ENCODE peak calls at places on chromosomes 4 and X, in six cellular contexts. V is trophoblast cell, I is H1, F is IMR-90, K is mesenchymal stem cell, H is H9. Q is an unnamed sample.

GRCh38 chr4:71266090-71266794 is 72.6 kb upstream of the SLC4A4 start:
- DNase-seq in V (no peak), I (no peak), F (peak), K (peak), H (no peak), Q (no peak)

GRCh38 chr4:118772149-118773081 is 63.5 kb downstream of the SEC24D start:
- DNase-seq in V (peak), I (no peak), F (peak), K (peak), H (no peak), Q (peak)

GRCh38 chr4:148834804-148835598 is 392.8 kb upstream of the NR3C2 start:
- DNase-seq in V (no peak), I (no peak), F (peak), K (peak), H (no peak), Q (no peak)

GRCh38 chr4:44162538-44163270 is 285.9 kb downstream of the KCTD8 start:
- DNase-seq in V (no peak), I (no peak), F (no peak), K (no peak), H (no peak), Q (no peak)

GRCh38 chrX:9231491-9231890 is 197.6 kb upstream of the FAM9B start:
- DNase-seq in V (peak), I (no peak), F (peak), K (peak), H (no peak), Q (no peak)

GRCh38 chr4:89657931-89658700 is 178.8 kb downstream of the SNCA start:
- DNase-seq in V (peak), I (no peak), F (peak), K (peak), H (no peak), Q (no peak)

GRCh38 chrX:74293343-74293946 is 10.5 kb upstream of the ZCCHC13 start:
- DNase-seq in V (peak), I (no peak), F (peak), K (peak), H (peak), Q (peak)

GRCh38 chr4:72055566-72055965 is 23.8 kb downstream of the NPFFR2 start:
- DNase-seq in V (no peak), I (no peak), F (no peak), K (no peak), H (no peak), Q (no peak)

GRCh38 chr4:74117024-74117534 is 18.1 kb upstream of the CXCL2 start:
- DNase-seq in V (peak), I (no peak), F (peak), K (peak), H (no peak), Q (no peak)

GRCh38 chr4:97074531-97074930 is 1068.7 kb downstream of the STPG2 start:
- DNase-seq in V (no peak), I (no peak), F (no peak), K (no peak), H (no peak), Q (no peak)

GRCh38 chr4:184400891-184401290 is 73.5 kb downstream of the IRF2 start:
- DNase-seq in V (no peak), I (no peak), F (no peak), K (no peak), H (no peak), Q (no peak)

GRCh38 chr4:148441624-148441985 is 609 bp downstream of the NR3C2 start:
- DNase-seq in V (peak), I (no peak), F (no peak), K (peak), H (no peak), Q (peak)

GRCh38 chr4:125828316-125828715 is 513.6 kb downstream of the FAT4 start:
- DNase-seq in V (no peak), I (no peak), F (no peak), K (no peak), H (no peak), Q (no peak)

GRCh38 chr4:165909947-165910346 is 36.9 kb downstream of the TLL1 start:
- DNase-seq in V (no peak), I (no peak), F (no peak), K (no peak), H (no peak), Q (no peak)

GRCh38 chr4:161577604-161578301 is 586.0 kb downstream of the FSTL5 start:
- DNase-seq in V (peak), I (no peak), F (peak), K (peak), H (no peak), Q (no peak)

GRCh38 chrX:68831405-68832100 is 2.7 kb downstream of the EFNB1 start:
- DNase-seq in V (no peak), I (no peak), F (peak), K (peak), H (peak), Q (no peak)

GRCh38 chrX:30504309-30504708 is 73.3 kb downstream of the TASL start:
- DNase-seq in V (peak), I (no peak), F (peak), K (peak), H (no peak), Q (peak)

GRCh38 chr4:58360354-58361133 is 1250.4 kb upstream of the IGFBP7 start:
- DNase-seq in V (no peak), I (no peak), F (no peak), K (no peak), H (no peak), Q (no peak)

GRCh38 chrX:21948897-21949578 is 8.5 kb downstream of the SMS start:
- DNase-seq in V (peak), I (no peak), F (no peak), K (no peak), H (peak), Q (no peak)

GRCh38 chr4:138522366-138522765 is 280.2 kb upstream of the SLC7A11 start:
- DNase-seq in V (peak), I (no peak), F (peak), K (peak), H (peak), Q (no peak)

GRCh38 chr4:129278868-129279267 is 182.9 kb downstream of the C4orf33 start:
- DNase-seq in V (no peak), I (no peak), F (no peak), K (no peak), H (no peak), Q (no peak)

GRCh38 chr4:27239651-27240050 is 379.0 kb downstream of the STIM2 start:
- DNase-seq in V (no peak), I (no peak), F (no peak), K (no peak), H (no peak), Q (no peak)

GRCh38 chrX:144791298-144791697 is 456.0 kb upstream of the SPANXN1 start:
- DNase-seq in V (no peak), I (no peak), F (no peak), K (no peak), H (no peak), Q (no peak)

GRCh38 chrX:154526901-154527675 is 11.1 kb upstream of the FAM3A start:
- DNase-seq in V (peak), I (no peak), F (peak), K (peak), H (peak), Q (peak)
- H4K91ac ChIP-seq in V (peak), I (no peak), F (peak), K (no peak), H (no peak), Q (no peak)

GRCh38 chr4:105348719-105349118 is 125.1 kb downstream of the PPA2 start:
- DNase-seq in V (no peak), I (no peak), F (no peak), K (no peak), H (no peak), Q (no peak)

GRCh38 chr4:105343523-105343931 is 130.3 kb downstream of the PPA2 start:
- DNase-seq in V (no peak), I (no peak), F (peak), K (no peak), H (no peak), Q (no peak)

GRCh38 chr4:105345838-105346237 is 128.0 kb downstream of the PPA2 start:
- DNase-seq in V (no peak), I (no peak), F (no peak), K (no peak), H (no peak), Q (no peak)

GRCh38 chr4:105346869-105347268 is 127.0 kb downstream of the PPA2 start:
- DNase-seq in V (no peak), I (no peak), F (no peak), K (no peak), H (no peak), Q (no peak)

DNA sequence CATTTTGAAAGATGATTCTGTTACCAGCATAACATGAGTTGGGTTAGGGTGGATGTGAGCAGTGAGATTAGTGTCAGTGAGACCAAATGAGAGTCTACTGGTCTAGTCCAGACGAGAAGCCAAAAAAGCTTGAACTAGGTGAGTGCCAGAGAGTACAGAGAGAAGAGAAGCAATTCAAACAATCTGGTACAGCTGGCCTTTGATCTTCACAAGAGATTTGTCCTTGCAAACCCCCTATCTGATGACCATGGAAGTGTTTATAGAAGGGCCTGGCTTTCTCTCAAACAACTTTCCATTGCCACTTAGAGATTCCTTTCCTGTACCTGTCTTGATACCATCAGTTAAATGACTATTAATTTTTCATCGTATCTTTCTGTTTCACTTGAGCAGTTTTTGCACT is 128.5 kb downstream of the PPA2 start:
- DNase-seq in V (no peak), I (no peak), F (no peak), K (no peak), H (no peak), Q (no peak)
- H4K91ac ChIP-seq in V (no peak), I (no peak), F (no peak), K (no peak), H (no peak), Q (no peak)

GRCh38 chr4:176360446-176360845 is 40.7 kb downstream of the SPCS3 start:
- DNase-seq in V (no peak), I (no peak), F (peak), K (no peak), H (no peak), Q (no peak)

GRCh38 chr4:176358083-176358469 is 38.3 kb downstream of the SPCS3 start:
- DNase-seq in V (no peak), I (no peak), F (no peak), K (no peak), H (no peak), Q (no peak)

GRCh38 chr4:176357359-176358082 is 37.8 kb downstream of the SPCS3 start:
- DNase-seq in V (no peak), I (no peak), F (peak), K (peak), H (no peak), Q (no peak)

GRCh38 chr4:176359590-176359989 is 39.8 kb downstream of the SPCS3 start:
- DNase-seq in V (no peak), I (no peak), F (peak), K (no peak), H (no peak), Q (no peak)

GRCh38 chr4:176363072-176363471 is 43.3 kb downstream of the SPCS3 start:
- DNase-seq in V (no peak), I (no peak), F (no peak), K (no peak), H (no peak), Q (no peak)
- H4K91ac ChIP-seq in V (no peak), I (no peak), F (no peak), K (no peak), H (no peak), Q (no peak)

DNA sequence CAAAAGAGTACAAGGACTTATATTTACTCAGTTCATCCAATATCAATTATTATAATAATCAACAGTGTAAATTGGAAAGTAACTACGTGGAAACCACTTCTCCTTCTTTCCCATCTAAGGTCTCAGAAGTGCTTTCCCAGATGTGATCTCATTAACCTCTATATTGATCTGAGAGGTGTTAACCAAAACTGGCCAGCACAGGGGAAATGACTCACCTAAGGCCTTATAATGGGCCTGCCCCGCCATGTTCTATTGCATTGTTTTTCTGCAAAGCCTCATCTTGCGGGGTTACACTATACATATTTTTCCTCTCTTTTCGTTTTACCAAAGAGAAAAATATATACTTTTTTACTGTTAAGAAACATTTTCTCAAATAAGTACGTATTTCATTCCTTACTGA is 20.5 kb downstream of the RAB40A start:
- DNase-seq in V (no peak), I (no peak), F (no peak), K (no peak), H (no peak), Q (no peak)
- H4K91ac ChIP-seq in V (no peak), I (no peak), F (no peak), K (no peak), H (no peak), Q (no peak)

GRCh38 chr4:156830356-156830755 is 141.2 kb downstream of the PDGFC start:
- DNase-seq in V (no peak), I (no peak), F (peak), K (peak), H (no peak), Q (no peak)

GRCh38 chr4:156837625-156838345 is 133.8 kb downstream of the PDGFC start:
- DNase-seq in V (no peak), I (no peak), F (no peak), K (no peak), H (no peak), Q (no peak)

GRCh38 chr4:156829194-156829593 is 142.4 kb downstream of the PDGFC start:
- DNase-seq in V (peak), I (no peak), F (peak), K (no peak), H (no peak), Q (no peak)

GRCh38 chr4:156827519-156827918 is 144.1 kb downstream of the PDGFC start:
- DNase-seq in V (no peak), I (no peak), F (no peak), K (no peak), H (no peak), Q (no peak)

GRCh38 chr4:156832886-156833285 is 138.7 kb downstream of the PDGFC start:
- DNase-seq in V (no peak), I (no peak), F (peak), K (peak), H (no peak), Q (no peak)
- H4K91ac ChIP-seq in V (no peak), I (no peak), F (no peak), K (no peak), H (no peak), Q (no peak)

GRCh38 chr4:56648245-56649151 is 32.6 kb downstream of the HOPX start:
- DNase-seq in V (no peak), I (no peak), F (no peak), K (no peak), H (no peak), Q (no peak)

GRCh38 chr4:56649445-56650258 is 31.4 kb downstream of the HOPX start:
- DNase-seq in V (no peak), I (no peak), F (no peak), K (no peak), H (no peak), Q (no peak)

GRCh38 chr4:56651071-56651384 is 30.1 kb downstream of the HOPX start:
- DNase-seq in V (no peak), I (no peak), F (no peak), K (no peak), H (no peak), Q (no peak)

GRCh38 chr4:56653461-56654237 is 27.4 kb downstream of the HOPX start:
- DNase-seq in V (no peak), I (no peak), F (no peak), K (no peak), H (no peak), Q (no peak)

GRCh38 chr4:56650259-56651070 is 30.6 kb downstream of the HOPX start:
- DNase-seq in V (no peak), I (no peak), F (no peak), K (no peak), H (no peak), Q (no peak)
- H4K91ac ChIP-seq in V (no peak), I (no peak), F (no peak), K (no peak), H (no peak), Q (no peak)

GRCh38 chr4:62377700-62378099 is 1177.6 kb downstream of the ADGRL3 start:
- DNase-seq in V (no peak), I (no peak), F (no peak), K (no peak), H (no peak), Q (no peak)
- H4K91ac ChIP-seq in V (no peak), I (no peak), F (no peak), K (no peak), H (no peak), Q (no peak)

GRCh38 chr4:76780781-76781697 is 116.9 kb downstream of the SOWAHB start:
- DNase-seq in V (peak), I (no peak), F (no peak), K (peak), H (no peak), Q (no peak)

GRCh38 chr4:76782837-76783236 is 115.1 kb downstream of the SOWAHB start:
- DNase-seq in V (peak), I (no peak), F (peak), K (peak), H (no peak), Q (no peak)

GRCh38 chr4:76781698-76782595 is 116.0 kb downstream of the SOWAHB start:
- DNase-seq in V (peak), I (no peak), F (peak), K (peak), H (peak), Q (no peak)

GRCh38 chr4:76783836-76784235 is 114.1 kb downstream of the SOWAHB start:
- DNase-seq in V (no peak), I (no peak), F (no peak), K (peak), H (peak), Q (no peak)

GRCh38 chr4:76779740-76780459 is 118.0 kb downstream of the SOWAHB start:
- DNase-seq in V (no peak), I (no peak), F (peak), K (no peak), H (no peak), Q (no peak)
- H4K91ac ChIP-seq in V (peak), I (peak), F (peak), K (no peak), H (no peak), Q (no peak)

Q was measured in neuronal stem cell.